ENCODE peak calls at places on chromosomes 11 and 22, in nine cellular contexts. One of them, this sample, is unnamed.

GRCh38 chr22:30201970-30202369 is 44.6 kb downstream of the LIF start:
- DNase-seq in right cardiac atrium: no peak
- DNase-seq in endothelial cell of umbilical vein: no peak
- DNase-seq in adrenal gland: no peak
- DNase-seq in ascending aorta: no peak
- DNase-seq in Peyer's patch: no peak
- DNase-seq in stomach: peak; percentile 30
- DNase-seq in fibroblast of lung: peak; percentile 85
- DNase-seq in spleen: no peak
- DNase-seq in this sample: peak; percentile 87

GRCh38 chr11:72751293-72752087 is 718 bp downstream of the ARAP1 start:
- DNase-seq in ascending aorta: no peak
- DNase-seq in Peyer's patch: no peak
- DNase-seq in adrenal gland: peak; percentile 44
- DNase-seq in spleen: peak; percentile 69
- DNase-seq in endothelial cell of umbilical vein: no peak
- DNase-seq in fibroblast of lung: no peak
- DNase-seq in stomach: no peak
- DNase-seq in right cardiac atrium: peak; percentile 55
- DNase-seq in this sample: peak; percentile 90

GRCh38 chr22:24120029-24120428 is 61.3 kb upstream of the SUSD2 start:
- DNase-seq in fibroblast of lung: peak; percentile 28
- DNase-seq in stomach: no peak
- DNase-seq in right cardiac atrium: peak; percentile 77
- DNase-seq in adrenal gland: no peak
- DNase-seq in endothelial cell of umbilical vein: no peak
- DNase-seq in Peyer's patch: no peak
- DNase-seq in spleen: no peak
- DNase-seq in ascending aorta: no peak
- DNase-seq in this sample: peak; percentile 39

GRCh38 chr11:124294697-124295096 is 19.1 kb downstream of the OR8D1 start:
- DNase-seq in Peyer's patch: no peak
- DNase-seq in endothelial cell of umbilical vein: no peak
- DNase-seq in fibroblast of lung: no peak
- DNase-seq in spleen: no peak
- DNase-seq in adrenal gland: no peak
- DNase-seq in ascending aorta: no peak
- DNase-seq in stomach: no peak
- DNase-seq in right cardiac atrium: no peak
- DNase-seq in this sample: no peak

GRCh38 chr11:118241191-118242098 is 10.7 kb downstream of the MPZL3 start:
- DNase-seq in Peyer's patch: peak; percentile 76
- DNase-seq in spleen: peak; percentile 77
- DNase-seq in ascending aorta: no peak
- DNase-seq in fibroblast of lung: no peak
- DNase-seq in endothelial cell of umbilical vein: peak; percentile 93
- DNase-seq in right cardiac atrium: no peak
- DNase-seq in stomach: peak; percentile 47
- DNase-seq in adrenal gland: peak; percentile 32
- DNase-seq in this sample: no peak

GRCh38 chr22:46367707-46368191 is 32.2 kb downstream of the TRMU start:
- DNase-seq in adrenal gland: peak; percentile 87
- DNase-seq in fibroblast of lung: peak; percentile 29
- DNase-seq in stomach: peak; percentile 89
- DNase-seq in spleen: peak; percentile 92
- DNase-seq in ascending aorta: no peak
- DNase-seq in Peyer's patch: peak; percentile 92
- DNase-seq in right cardiac atrium: peak; percentile 84
- DNase-seq in endothelial cell of umbilical vein: peak; percentile 35
- DNase-seq in this sample: peak; percentile 99

GRCh38 chr11:34068098-34068497 is 16.6 kb downstream of the CAPRIN1 start:
- DNase-seq in fibroblast of lung: peak; percentile 63
- DNase-seq in spleen: no peak
- DNase-seq in adrenal gland: no peak
- DNase-seq in endothelial cell of umbilical vein: peak; percentile 93
- DNase-seq in ascending aorta: no peak
- DNase-seq in Peyer's patch: no peak
- DNase-seq in right cardiac atrium: no peak
- DNase-seq in stomach: no peak
- DNase-seq in this sample: no peak

GRCh38 chr11:64268028-64268686 is 16.3 kb downstream of the BAD start:
- DNase-seq in ascending aorta: no peak
- DNase-seq in fibroblast of lung: no peak
- DNase-seq in Peyer's patch: no peak
- DNase-seq in spleen: peak; percentile 84
- DNase-seq in stomach: no peak
- DNase-seq in endothelial cell of umbilical vein: no peak
- DNase-seq in right cardiac atrium: peak; percentile 71
- DNase-seq in adrenal gland: peak; percentile 63
- DNase-seq in this sample: no peak

GRCh38 chr22:28948404-28948803 is 65.0 kb downstream of the ZNRF3 start:
- DNase-seq in ascending aorta: no peak
- DNase-seq in spleen: no peak
- DNase-seq in fibroblast of lung: no peak
- DNase-seq in right cardiac atrium: no peak
- DNase-seq in endothelial cell of umbilical vein: no peak
- DNase-seq in stomach: no peak
- DNase-seq in Peyer's patch: no peak
- DNase-seq in adrenal gland: no peak
- DNase-seq in this sample: no peak

GRCh38 chr22:42317691-42318547 is 47.5 kb upstream of the TCF20 start:
- DNase-seq in fibroblast of lung: no peak
- DNase-seq in adrenal gland: no peak
- DNase-seq in ascending aorta: no peak
- DNase-seq in stomach: peak; percentile 58
- DNase-seq in endothelial cell of umbilical vein: no peak
- DNase-seq in right cardiac atrium: no peak
- DNase-seq in Peyer's patch: no peak
- DNase-seq in spleen: no peak
- DNase-seq in this sample: no peak

GRCh38 chr11:36105743-36106581 is 162.1 kb downstream of the LDLRAD3 start:
- DNase-seq in Peyer's patch: no peak
- DNase-seq in adrenal gland: no peak
- DNase-seq in right cardiac atrium: no peak
- DNase-seq in fibroblast of lung: no peak
- DNase-seq in endothelial cell of umbilical vein: peak; percentile 28
- DNase-seq in stomach: no peak
- DNase-seq in ascending aorta: no peak
- DNase-seq in spleen: no peak
- DNase-seq in this sample: no peak

GRCh38 chr11:29243616-29244015 is 773.2 kb downstream of the KCNA4 start:
- DNase-seq in stomach: no peak
- DNase-seq in fibroblast of lung: no peak
- DNase-seq in ascending aorta: no peak
- DNase-seq in right cardiac atrium: no peak
- DNase-seq in Peyer's patch: no peak
- DNase-seq in spleen: no peak
- DNase-seq in endothelial cell of umbilical vein: no peak
- DNase-seq in adrenal gland: no peak
- DNase-seq in this sample: no peak

GRCh38 chr11:32893947-32894827 is 1.6 kb downstream of the QSER1 start:
- DNase-seq in spleen: no peak
- DNase-seq in endothelial cell of umbilical vein: peak; percentile 71
- DNase-seq in ascending aorta: no peak
- DNase-seq in fibroblast of lung: peak; percentile 81
- DNase-seq in right cardiac atrium: no peak
- DNase-seq in adrenal gland: peak; percentile 26
- DNase-seq in stomach: no peak
- DNase-seq in Peyer's patch: peak; percentile 49
- DNase-seq in this sample: peak; percentile 95

GRCh38 chr11:76918941-76919386 is 58.2 kb downstream of the ACER3 start:
- DNase-seq in stomach: no peak
- DNase-seq in endothelial cell of umbilical vein: peak; percentile 73
- DNase-seq in adrenal gland: no peak
- DNase-seq in spleen: no peak
- DNase-seq in ascending aorta: no peak
- DNase-seq in fibroblast of lung: peak; percentile 78
- DNase-seq in right cardiac atrium: no peak
- DNase-seq in Peyer's patch: no peak
- DNase-seq in this sample: peak; percentile 39

GRCh38 chr11:124285610-124286344 is 28.0 kb downstream of the OR8D1 start:
- DNase-seq in spleen: no peak
- DNase-seq in Peyer's patch: no peak
- DNase-seq in stomach: no peak
- DNase-seq in endothelial cell of umbilical vein: peak; percentile 73
- DNase-seq in right cardiac atrium: no peak
- DNase-seq in adrenal gland: no peak
- DNase-seq in ascending aorta: no peak
- DNase-seq in fibroblast of lung: peak; percentile 84
- DNase-seq in this sample: no peak

GRCh38 chr22:37633082-37633692 is 6.3 kb upstream of the SH3BP1 start:
- DNase-seq in ascending aorta: no peak
- DNase-seq in adrenal gland: no peak
- DNase-seq in right cardiac atrium: no peak
- DNase-seq in stomach: no peak
- DNase-seq in fibroblast of lung: no peak
- DNase-seq in endothelial cell of umbilical vein: no peak
- DNase-seq in spleen: peak; percentile 88
- DNase-seq in Peyer's patch: peak; percentile 77
- DNase-seq in this sample: no peak

GRCh38 chr11:6655020-6655789 is 404 bp downstream of the DCHS1 start:
- DNase-seq in spleen: peak; percentile 81
- DNase-seq in stomach: no peak
- DNase-seq in right cardiac atrium: peak; percentile 83
- DNase-seq in fibroblast of lung: no peak
- DNase-seq in endothelial cell of umbilical vein: peak; percentile 33
- DNase-seq in Peyer's patch: no peak
- DNase-seq in ascending aorta: peak; percentile 81
- DNase-seq in adrenal gland: no peak
- DNase-seq in this sample: peak; percentile 83

GRCh38 chr22:49956418-49956770 is 4.2 kb upstream of the PIM3 start:
- DNase-seq in fibroblast of lung: no peak
- DNase-seq in endothelial cell of umbilical vein: no peak
- DNase-seq in stomach: peak; percentile 54
- DNase-seq in adrenal gland: no peak
- DNase-seq in right cardiac atrium: peak; percentile 52
- DNase-seq in ascending aorta: no peak
- DNase-seq in Peyer's patch: no peak
- DNase-seq in spleen: peak; percentile 79
- DNase-seq in this sample: no peak

GRCh38 chr11:74443071-74443864 is 24.1 kb downstream of the KCNE3 start:
- DNase-seq in endothelial cell of umbilical vein: peak; percentile 70
- DNase-seq in Peyer's patch: no peak
- DNase-seq in fibroblast of lung: no peak
- DNase-seq in stomach: peak; percentile 68
- DNase-seq in ascending aorta: no peak
- DNase-seq in adrenal gland: no peak
- DNase-seq in right cardiac atrium: no peak
- DNase-seq in spleen: no peak
- DNase-seq in this sample: no peak

GRCh38 chr22:35973388-35973787 is 55.2 kb downstream of the RBFOX2 start:
- DNase-seq in adrenal gland: no peak
- DNase-seq in right cardiac atrium: no peak
- DNase-seq in spleen: no peak
- DNase-seq in ascending aorta: no peak
- DNase-seq in stomach: no peak
- DNase-seq in fibroblast of lung: no peak
- DNase-seq in Peyer's patch: no peak
- DNase-seq in endothelial cell of umbilical vein: no peak
- DNase-seq in this sample: no peak
- H3K4me1 ChIP-seq in adrenal gland: peaks cover 4% of the 10 kb centered on the region
- H3K4me1 ChIP-seq in right cardiac atrium: peaks cover 6% of the 10 kb centered on the region
- H3K4me1 ChIP-seq in spleen: peaks cover 15% of the 10 kb centered on the region
- H3K4me1 ChIP-seq in ascending aorta: peaks cover 44% of the 10 kb centered on the region
- H3K4me1 ChIP-seq in stomach: peaks cover 40% of the 10 kb centered on the region
- H3K4me1 ChIP-seq in fibroblast of lung: peaks cover 37% of the 10 kb centered on the region
- H3K4me1 ChIP-seq in Peyer's patch: no peaks in the 10 kb centered on the region
- H3K4me1 ChIP-seq in endothelial cell of umbilical vein: peaks cover 29% of the 10 kb centered on the region
- H3K4me1 ChIP-seq in this sample: peaks cover 67% of the 10 kb centered on the region

GRCh38 chr22:36339171-36340065 is 48.3 kb downstream of the MYH9 start:
- DNase-seq in endothelial cell of umbilical vein: peak; percentile 52
- DNase-seq in adrenal gland: no peak
- DNase-seq in right cardiac atrium: peak; percentile 30
- DNase-seq in stomach: no peak
- DNase-seq in ascending aorta: no peak
- DNase-seq in Peyer's patch: no peak
- DNase-seq in spleen: no peak
- DNase-seq in fibroblast of lung: peak; percentile 50
- DNase-seq in this sample: peak; percentile 95
- H3K4me1 ChIP-seq in endothelial cell of umbilical vein: peaks cover 95% of the 10 kb centered on the region
- H3K4me1 ChIP-seq in adrenal gland: peaks cover 38% of the 10 kb centered on the region
- H3K4me1 ChIP-seq in right cardiac atrium: peaks cover 35% of the 10 kb centered on the region
- H3K4me1 ChIP-seq in stomach: peaks cover 82% of the 10 kb centered on the region
- H3K4me1 ChIP-seq in ascending aorta: peaks cover 91% of the 10 kb centered on the region
- H3K4me1 ChIP-seq in Peyer's patch: peaks cover 2% of the 10 kb centered on the region
- H3K4me1 ChIP-seq in spleen: peaks cover 100% of the 10 kb centered on the region
- H3K4me1 ChIP-seq in fibroblast of lung: peaks cover 79% of the 10 kb centered on the region
- H3K4me1 ChIP-seq in this sample: peaks cover 94% of the 10 kb centered on the region

GRCh38 chr11:128757886-128758612 is 64.2 kb downstream of the FLI1 start:
- DNase-seq in ascending aorta: no peak
- DNase-seq in adrenal gland: no peak
- DNase-seq in right cardiac atrium: no peak
- DNase-seq in spleen: peak; percentile 80
- DNase-seq in stomach: no peak
- DNase-seq in endothelial cell of umbilical vein: no peak
- DNase-seq in fibroblast of lung: no peak
- DNase-seq in Peyer's patch: peak; percentile 64
- DNase-seq in this sample: no peak
- H3K4me1 ChIP-seq in ascending aorta: no peaks in the 10 kb centered on the region
- H3K4me1 ChIP-seq in adrenal gland: no peaks in the 10 kb centered on the region
- H3K4me1 ChIP-seq in right cardiac atrium: peaks cover 8% of the 10 kb centered on the region
- H3K4me1 ChIP-seq in spleen: peaks cover 99% of the 10 kb centered on the region
- H3K4me1 ChIP-seq in stomach: no peaks in the 10 kb centered on the region
- H3K4me1 ChIP-seq in endothelial cell of umbilical vein: peaks cover 19% of the 10 kb centered on the region
- H3K4me1 ChIP-seq in fibroblast of lung: no peaks in the 10 kb centered on the region
- H3K4me1 ChIP-seq in Peyer's patch: no peaks in the 10 kb centered on the region
- H3K4me1 ChIP-seq in this sample: peaks cover 17% of the 10 kb centered on the region

GRCh38 chr11:95676280-95676679 is 113.3 kb downstream of the FAM76B start:
- DNase-seq in endothelial cell of umbilical vein: no peak
- DNase-seq in adrenal gland: no peak
- DNase-seq in right cardiac atrium: no peak
- DNase-seq in ascending aorta: no peak
- DNase-seq in spleen: no peak
- DNase-seq in Peyer's patch: no peak
- DNase-seq in fibroblast of lung: no peak
- DNase-seq in stomach: no peak
- DNase-seq in this sample: no peak

GRCh38 chr11:95675585-95675984 is 114.0 kb downstream of the FAM76B start:
- DNase-seq in stomach: no peak
- DNase-seq in Peyer's patch: no peak
- DNase-seq in ascending aorta: no peak
- DNase-seq in right cardiac atrium: no peak
- DNase-seq in endothelial cell of umbilical vein: no peak
- DNase-seq in adrenal gland: no peak
- DNase-seq in spleen: no peak
- DNase-seq in fibroblast of lung: no peak
- DNase-seq in this sample: no peak

GRCh38 chr11:95680169-95680929 is 109.2 kb downstream of the FAM76B start:
- DNase-seq in stomach: no peak
- DNase-seq in ascending aorta: no peak
- DNase-seq in adrenal gland: no peak
- DNase-seq in fibroblast of lung: peak; percentile 91
- DNase-seq in spleen: no peak
- DNase-seq in endothelial cell of umbilical vein: peak; percentile 29
- DNase-seq in Peyer's patch: no peak
- DNase-seq in right cardiac atrium: no peak
- DNase-seq in this sample: no peak

GRCh38 chr11:95682552-95682951 is 107.0 kb downstream of the FAM76B start:
- DNase-seq in spleen: no peak
- DNase-seq in endothelial cell of umbilical vein: peak; percentile 92
- DNase-seq in fibroblast of lung: no peak
- DNase-seq in ascending aorta: no peak
- DNase-seq in right cardiac atrium: no peak
- DNase-seq in Peyer's patch: no peak
- DNase-seq in stomach: no peak
- DNase-seq in adrenal gland: no peak
- DNase-seq in this sample: no peak

GRCh38 chr11:95678988-95679387 is 110.6 kb downstream of the FAM76B start:
- DNase-seq in right cardiac atrium: no peak
- DNase-seq in spleen: no peak
- DNase-seq in endothelial cell of umbilical vein: no peak
- DNase-seq in ascending aorta: no peak
- DNase-seq in adrenal gland: no peak
- DNase-seq in stomach: no peak
- DNase-seq in Peyer's patch: no peak
- DNase-seq in fibroblast of lung: no peak
- DNase-seq in this sample: no peak
- H3K4me1 ChIP-seq in right cardiac atrium: peaks cover 4% of the 10 kb centered on the region
- H3K4me1 ChIP-seq in spleen: peaks cover 9% of the 10 kb centered on the region
- H3K4me1 ChIP-seq in endothelial cell of umbilical vein: no peaks in the 10 kb centered on the region
- H3K4me1 ChIP-seq in ascending aorta: peaks cover 18% of the 10 kb centered on the region
- H3K4me1 ChIP-seq in adrenal gland: no peaks in the 10 kb centered on the region
- H3K4me1 ChIP-seq in stomach: no peaks in the 10 kb centered on the region
- H3K4me1 ChIP-seq in Peyer's patch: no peaks in the 10 kb centered on the region
- H3K4me1 ChIP-seq in fibroblast of lung: no peaks in the 10 kb centered on the region
- H3K4me1 ChIP-seq in this sample: peaks cover 11% of the 10 kb centered on the region